ENCODE peak calls at places on chromosome 1, in four cellular contexts. Z, L, A and F are unnamed samples.

GRCh38 chr1:155297431-155297830 is 3.8 kb downstream of the PKLR start:
- DNase-seq in L (no peak), Z (no peak), A (no peak), F (no peak)

GRCh38 chr1:37448691-37449417 is 25.5 kb upstream of the ZC3H12A start:
- DNase-seq in Z (no peak), A (no peak), L (no peak), F (no peak)

GRCh38 chr1:117897551-117897950 is 31.9 kb downstream of the GDAP2 start:
- DNase-seq in L (no peak), A (no peak), Z (no peak), F (no peak)

GRCh38 chr1:184664042-184664659 is 90.5 kb downstream of the EDEM3 start:
- DNase-seq in Z (no peak), L (peak; percentile 95), A (peak; percentile 8), F (peak; percentile 5)

GRCh38 chr1:228317891-228318810 is 88.5 kb downstream of the TRIM11 start:
- DNase-seq in A (no peak), L (no peak), Z (no peak), F (no peak)

GRCh38 chr1:3011127-3011526 is 10.1 kb upstream of the ACTRT2 start:
- DNase-seq in L (no peak), Z (no peak), A (no peak), F (no peak)

GRCh38 chr1:80059940-80060339 is 1053.4 kb upstream of the ADGRL4 start:
- DNase-seq in A (no peak), Z (no peak), L (peak; percentile 38), F (no peak)

GRCh38 chr1:36453600-36454388 is 3.5 kb upstream of the OSCP1 start:
- DNase-seq in Z (no peak), L (no peak), A (no peak), F (no peak)

GRCh38 chr1:101259744-101260148 is 22.9 kb downstream of the S1PR1 start:
- DNase-seq in Z (no peak), L (no peak), A (peak; percentile 45), F (peak; percentile 60)

GRCh38 chr1:36562181-36562685 is 79.5 kb upstream of the CSF3R start:
- DNase-seq in A (no peak), L (peak; percentile 39), Z (no peak), F (no peak)